ENCODE peak calls at places on chromosomes 6 and 20, in six cellular contexts. W is sigmoid colon; R is bronchial epithelial cell; J is CD8-positive, alpha-beta memory T cell; S is right cardiac atrium; O is endodermal cell. X is an unnamed sample.

GRCh38 chr20:37231970-37232620 is 29.5 kb downstream of the GHRH start:
- DNase-seq in S (no peak), O (no peak), R (no peak), W (no peak), J (no peak), X (no peak)

GRCh38 chr20:53737404-53738038 is 143.9 kb upstream of the ZNF217 start:
- DNase-seq in R (no peak), O (no peak), S (no peak), J (no peak), W (no peak), X (no peak)

GRCh38 chr6:35411066-35411465 is 41.1 kb upstream of the FANCE start:
- DNase-seq in S (no peak), O (no peak), R (no peak), W (no peak), J (peak; percentile 47), X (no peak)

GRCh38 chr6:33697845-33698244 is 13.7 kb downstream of the UQCC2 start:
- DNase-seq in R (no peak), J (no peak), O (no peak), S (no peak), W (no peak), X (no peak)

GRCh38 chr6:36526066-36526465 is 21.2 kb downstream of the STK38 start:
- DNase-seq in S (no peak), O (no peak), R (no peak), J (no peak), W (no peak), X (no peak)

GRCh38 chr6:118391086-118391485 is 157.0 kb upstream of the PLN start:
- DNase-seq in O (no peak), R (no peak), W (no peak), J (no peak), S (no peak), X (no peak)

GRCh38 chr20:16412896-16413295 is 160.4 kb downstream of the KIF16B start:
- DNase-seq in R (no peak), W (no peak), J (no peak), S (no peak), O (no peak), X (no peak)

GRCh38 chr6:57222684-57223077 is 574 bp upstream of the RAB23 start:
- DNase-seq in J (no peak), R (no peak), S (no peak), O (no peak), W (no peak), X (no peak)

GRCh38 chr20:2349801-2350200 is 30.9 kb upstream of the TGM6 start:
- DNase-seq in J (no peak), S (no peak), O (no peak), W (no peak), R (peak; percentile 8), X (no peak)

GRCh38 chr20:48456361-48457184 is 371.2 kb downstream of the PREX1 start:
- DNase-seq in W (peak; percentile 21), R (no peak), O (no peak), S (no peak), J (no peak), X (no peak)

GRCh38 chr6:152295346-152295745 is 341.8 kb downstream of the SYNE1 start:
- DNase-seq in J (no peak), S (no peak), O (no peak), R (peak; percentile 81), W (no peak), X (no peak)

GRCh38 chr6:83824388-83824801 is 28.8 kb upstream of the RIPPLY2 start:
- DNase-seq in S (no peak), W (no peak), O (no peak), J (no peak), R (peak; percentile 96), X (no peak)

GRCh38 chr6:169490409-169490708 is 211.5 kb downstream of the WDR27 start:
- DNase-seq in W (no peak), J (no peak), R (no peak), S (no peak), O (no peak), X (no peak)

DNA sequence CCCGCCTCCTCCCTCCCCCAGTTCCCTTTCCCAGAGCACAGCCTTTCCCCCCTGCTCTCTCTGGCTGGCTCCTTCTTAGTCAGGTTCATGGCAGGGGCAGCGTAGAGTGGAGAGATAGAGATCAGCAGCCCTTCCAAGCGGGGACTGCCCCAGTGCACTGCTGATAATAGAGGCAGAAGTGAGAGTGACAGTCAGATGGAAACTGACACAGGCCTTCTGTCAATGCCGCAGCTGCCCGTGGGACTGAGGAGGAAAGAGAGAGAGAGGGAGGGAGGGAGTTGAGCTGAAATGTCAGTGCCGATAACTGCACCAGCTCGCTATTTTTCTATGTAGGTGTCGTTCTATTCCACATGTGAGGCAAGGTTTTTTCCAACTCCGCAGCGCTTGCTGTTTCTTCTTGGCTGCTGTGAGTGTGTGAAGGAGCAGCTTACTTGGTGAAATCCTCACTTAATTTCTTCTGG is 386.2 kb upstream of the MMS22L start:
- DNase-seq in W (no peak), S (peak; percentile 15), R (no peak), O (peak; percentile 77), J (no peak), X (no peak)
- H3K4me3 ChIP-seq in W (peak overlapping the region; percentile 9), S (peak overlapping the region; percentile 40), R (no peak overlapping the region), O (peak overlapping the region; percentile 59), J (no peak overlapping the region), X (no peak overlapping the region)

GRCh38 chr20:31962741-31963140 is 5.2 kb upstream of the XKR7 start:
- DNase-seq in J (no peak), S (no peak), O (no peak), R (no peak), W (no peak), X (no peak)

GRCh38 chr20:31968299-31969126 is 562 bp downstream of the XKR7 start:
- DNase-seq in W (no peak), O (peak; percentile 99), J (peak; percentile 86), R (peak; percentile 31), S (peak; percentile 75), X (peak; percentile 80)

GRCh38 chr20:31972481-31973386 is 4.8 kb downstream of the XKR7 start:
- DNase-seq in R (no peak), O (peak; percentile 60), S (no peak), J (no peak), W (no peak), X (no peak)

DNA sequence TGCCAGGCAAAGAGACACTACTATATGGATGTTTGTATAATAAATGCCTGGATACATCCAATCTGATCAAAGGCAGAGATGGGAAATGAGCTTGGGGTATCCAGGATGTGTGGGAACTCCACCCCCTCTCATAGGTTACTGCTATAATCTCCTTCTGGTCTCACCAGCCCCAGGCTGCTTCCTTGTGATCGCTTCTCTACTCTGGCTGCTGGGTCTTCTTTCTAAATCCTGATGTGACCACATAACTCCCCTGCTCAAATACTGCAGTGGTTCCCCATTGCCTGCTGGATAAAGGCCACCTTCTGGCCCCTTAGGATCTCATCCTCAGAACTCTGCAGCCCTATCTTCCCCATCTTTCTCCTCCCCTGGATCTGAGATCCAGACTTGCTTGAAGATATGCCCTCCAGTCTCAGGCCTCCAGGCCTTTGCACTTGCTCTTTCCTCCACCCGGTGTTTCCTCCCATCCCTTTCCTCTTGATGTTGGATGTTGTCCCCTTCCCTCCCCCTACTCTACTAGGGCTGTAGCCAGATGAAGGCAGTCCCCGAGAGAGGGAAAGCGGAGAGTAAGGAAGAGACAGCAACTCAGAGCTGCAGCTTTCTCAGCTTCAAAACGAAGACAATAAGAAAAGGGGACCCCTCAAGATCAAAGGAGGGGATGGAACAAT is 828 bp upstream of the XKR7 start:
- DNase-seq in S (no peak), J (no peak), R (no peak), O (no peak), W (no peak), X (no peak)
- H3K4me3 ChIP-seq in S (no peak overlapping the region), J (no peak overlapping the region), R (no peak overlapping the region), O (no peak overlapping the region), W (no peak overlapping the region), X (no peak overlapping the region)

DNA sequence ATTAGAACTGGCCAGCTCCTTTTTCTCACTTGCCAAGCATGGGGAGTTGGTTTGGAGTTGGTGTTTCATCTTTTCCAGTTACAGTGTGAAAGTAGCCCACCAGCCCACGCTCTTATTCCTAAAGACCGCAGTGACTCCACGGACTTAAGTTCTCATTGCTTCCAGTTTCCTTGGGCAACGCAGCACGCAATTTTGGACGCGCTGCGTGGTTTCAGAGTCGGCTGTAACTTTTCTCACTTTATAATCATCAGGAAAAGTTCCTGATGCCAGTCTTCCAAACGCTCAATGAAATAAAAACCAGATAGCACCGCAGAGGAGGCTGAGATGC is 377 bp upstream of the PEX7 start:
- DNase-seq in O (no peak), W (no peak), R (no peak), J (no peak), S (peak; percentile 31), X (no peak)
- H3K4me3 ChIP-seq in O (peak overlapping the region; percentile 81), W (peak overlapping the region; percentile 82), R (peak overlapping the region; percentile 67), J (peak overlapping the region; percentile 83), S (peak overlapping the region; percentile 82), X (peak overlapping the region; percentile 82)

GRCh38 chr20:31967830-31968249 is at the start of gene XKR7:
- DNase-seq in S (no peak), R (no peak), W (no peak), O (peak; percentile 79), J (no peak), X (no peak)
- H3K4me3 ChIP-seq in S (peak within 1 kb of the TSS; percentile 21), R (no peak within 1 kb of the TSS), W (no peak within 1 kb of the TSS), O (peak within 1 kb of the TSS; percentile 64), J (no peak within 1 kb of the TSS), X (no peak within 1 kb of the TSS)

DNA sequence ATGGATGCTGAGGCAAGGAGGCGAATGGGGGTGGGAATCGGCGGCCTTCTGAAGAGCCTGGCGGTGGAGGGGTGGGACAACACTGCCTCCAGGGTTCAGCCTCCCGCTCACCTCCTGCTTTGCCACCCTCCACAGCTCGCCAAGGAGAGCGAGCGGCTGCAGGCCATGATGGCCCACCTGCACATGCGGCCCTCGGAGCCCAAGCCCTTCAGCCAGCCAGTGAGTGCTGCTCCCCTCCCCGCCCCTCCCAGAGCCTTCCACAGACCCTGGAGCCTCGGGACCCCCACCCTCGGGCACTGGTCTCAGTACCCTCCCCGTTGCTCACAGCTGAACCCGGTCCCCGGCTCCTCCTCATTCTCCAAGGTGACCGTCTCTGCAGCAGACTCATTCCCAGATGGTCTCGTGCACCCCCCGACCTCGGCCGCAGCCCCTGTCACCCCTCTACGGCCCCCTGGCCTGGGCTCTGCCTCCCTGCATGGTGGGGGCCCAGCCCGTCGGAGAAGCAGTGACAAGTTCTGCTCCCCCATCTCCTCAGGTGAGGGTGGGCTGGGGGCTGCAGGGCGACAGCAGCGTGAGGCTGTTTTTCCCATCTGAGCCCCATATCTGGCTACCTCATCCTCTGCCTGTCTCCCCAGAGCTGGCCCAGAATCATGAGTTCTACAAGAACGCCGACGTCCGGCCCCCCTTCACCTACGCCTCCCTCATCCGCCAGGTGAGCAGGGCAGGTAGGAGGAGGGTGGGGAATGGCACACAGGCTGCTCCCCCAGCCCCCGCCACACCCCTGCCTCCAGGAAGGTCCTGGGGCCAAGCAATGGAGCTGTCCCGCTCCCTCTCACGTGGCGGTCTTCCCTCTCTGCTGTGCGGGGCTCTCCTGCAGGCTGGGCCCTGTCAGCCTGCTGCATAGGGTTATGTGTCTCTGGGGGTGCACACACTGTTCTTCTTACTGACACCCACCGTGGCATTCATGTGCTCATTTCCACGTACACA is 43.7 kb downstream of the FOXP4 start:
- DNase-seq in W (no peak), O (no peak), J (no peak), R (no peak), S (no peak), X (no peak)
- H3K4me3 ChIP-seq in W (no peak overlapping the region), O (no peak overlapping the region), J (no peak overlapping the region), R (no peak overlapping the region), S (no peak overlapping the region), X (no peak overlapping the region)

DNA sequence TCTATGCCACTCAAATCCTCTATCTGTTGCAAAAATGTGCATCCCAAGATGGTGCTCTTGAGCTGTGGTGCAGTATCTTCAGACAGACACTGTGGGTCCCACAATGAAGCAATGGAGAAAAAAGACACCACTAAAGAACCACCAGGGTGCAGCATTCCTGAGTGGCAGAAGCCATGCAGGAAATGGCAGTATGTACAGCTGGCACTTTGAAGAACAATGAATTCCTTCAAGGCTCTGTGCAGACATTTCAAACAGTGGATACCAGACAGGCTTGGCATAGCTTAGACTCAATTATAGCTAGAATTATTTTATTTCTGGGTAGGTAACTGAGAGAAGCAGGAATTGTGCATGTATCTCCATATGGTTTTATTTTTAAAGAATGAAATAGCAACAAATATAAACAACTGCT is 24.0 kb upstream of the HDAC2 start:
- DNase-seq in S (no peak), J (no peak), R (peak; percentile 75), O (peak; percentile 78), W (no peak), X (peak; percentile 56)
- H3K4me3 ChIP-seq in S (no peak overlapping the region), J (no peak overlapping the region), R (no peak overlapping the region), O (no peak overlapping the region), W (no peak overlapping the region), X (no peak overlapping the region)